ENCODE peak calls at places on chromosomes 13 and 19, in eight cellular contexts. U is stimulated activated CD4-positive, alpha-beta T cell treated with anti-CD3 and anti-CD28 coated beads, Interleukin-15, amount 100 ng/mL, for 1 hour; F is posterior vena cava; H is activated CD4-positive, CD25-positive, alpha-beta regulatory T cell; I is posterior cingulate gyrus; N is LNCaP clone FGC; Z is activated gamma-delta T cell treated with Interleukin-2 at 50 U/mL for 16 hours; Y is cardiac muscle cell. A is an unnamed sample.
A peak's percentile ranks its signal among the peaks of the same experiment; 100 is the strongest.

GRCh38 chr13:75161804-75162203 is 320.2 kb downstream of the TBC1D4 start:
- DNase-seq in I (no peak), H (no peak), N (no peak), U (no peak), Y (no peak), F (no peak), Z (no peak), A (no peak)

GRCh38 chr13:41590122-41590521 is 132.8 kb downstream of the RGCC start:
- DNase-seq in F (no peak), H (no peak), N (no peak), Z (no peak), Y (no peak), U (no peak), I (no peak), A (no peak)

GRCh38 chr19:51274371-51274770 is 23.5 kb downstream of the SIGLECL1 start:
- DNase-seq in I (no peak), Y (no peak), F (no peak), Z (no peak), U (no peak), H (no peak), N (no peak), A (no peak)

GRCh38 chr19:43435775-43436174 is 21.1 kb downstream of the TEX101 start:
- DNase-seq in U (no peak), Y (no peak), F (no peak), H (no peak), Z (no peak), I (no peak), N (no peak), A (no peak)

GRCh38 chr19:4506449-4507149 is 11.7 kb downstream of the PLIN4 start:
- DNase-seq in H (no peak), I (no peak), Z (no peak), U (no peak), Y (no peak), F (no peak), N (no peak), A (no peak)

GRCh38 chr13:41061914-41062837 is 867 bp downstream of the WBP4 start:
- DNase-seq in N (no peak), Z (no peak), Y (peak; percentile 79), H (no peak), U (no peak), F (no peak), I (no peak), A (no peak)

GRCh38 chr13:77113496-77113895 is 86.5 kb upstream of the FBXL3 start:
- DNase-seq in H (no peak), Z (no peak), N (no peak), I (no peak), F (no peak), U (no peak), Y (no peak), A (no peak)

GRCh38 chr19:42942187-42942789 is 5.3 kb upstream of the PSG7 start:
- DNase-seq in U (no peak), F (no peak), N (no peak), I (no peak), Z (no peak), H (no peak), Y (no peak), A (no peak)

GRCh38 chr19:55350620-55351315 is 3.8 kb downstream of the COX6B2 start:
- DNase-seq in Y (no peak), F (no peak), Z (no peak), I (no peak), N (no peak), U (no peak), H (no peak), A (peak; percentile 55)

GRCh38 chr13:75482820-75483079 is 781 bp upstream of the TBC1D4 start:
- DNase-seq in U (no peak), Z (no peak), H (no peak), I (no peak), F (no peak), Y (no peak), N (no peak), A (no peak)

GRCh38 chr13:66933527-66933926 is 296.6 kb downstream of the PCDH9 start:
- DNase-seq in Y (no peak), N (no peak), I (no peak), H (no peak), F (no peak), U (no peak), Z (no peak), A (no peak)

GRCh38 chr13:113968463-113969310 is 5.2 kb downstream of the C13orf46 start:
- DNase-seq in U (no peak), I (no peak), N (no peak), Z (no peak), H (no peak), Y (no peak), F (no peak), A (peak; percentile 21)

GRCh38 chr13:111561091-111561778 is 240.8 kb downstream of the TEX29 start:
- DNase-seq in Z (no peak), N (no peak), U (no peak), F (peak; percentile 46), Y (no peak), H (no peak), I (no peak), A (no peak)

GRCh38 chr19:30070970-30071632 is 129.1 kb downstream of the URI1 start:
- DNase-seq in Y (no peak), N (no peak), I (no peak), H (no peak), Z (no peak), U (no peak), F (peak; percentile 55), A (peak; percentile 37)

GRCh38 chr13:66778461-66778860 is 451.7 kb downstream of the PCDH9 start:
- DNase-seq in U (no peak), I (no peak), N (no peak), F (no peak), Y (no peak), Z (no peak), H (no peak), A (no peak)

GRCh38 chr19:3193256-3194062 is 7.7 kb downstream of the NCLN start:
- DNase-seq in Y (no peak), Z (no peak), F (no peak), U (no peak), I (no peak), N (no peak), H (no peak), A (no peak)

GRCh38 chr13:21445759-21446158 is 13.3 kb downstream of the ZDHHC20 start:
- DNase-seq in F (no peak), Y (no peak), I (no peak), H (no peak), U (no peak), Z (no peak), N (no peak), A (no peak)

A was measured in mucosa of descending colon.